ENCODE peak calls at places on chromosomes 7 and 10, in seven cellular contexts. U is GOT3, B is amygdala, P is NCI-H345, T is iris pigment epithelial cell, C is T-helper 2 cell, H is NCI-H774. F is an unnamed sample.

GRCh38 chr7:101906291-101907260 is 89.2 kb downstream of the CUX1 start:
- DNase-seq in T (no peak), B (no peak), P (no peak), U (no peak), C (no peak), H (no peak), F (no peak)

GRCh38 chr7:112990619-112991018 is 96.0 kb downstream of the GPR85 start:
- DNase-seq in H (no peak), B (no peak), C (no peak), T (peak), U (no peak), P (no peak), F (no peak)

GRCh38 chr10:30581779-30582380 is 47.7 kb downstream of the LYZL2 start:
- DNase-seq in P (no peak), T (peak), C (no peak), U (no peak), H (no peak), B (no peak), F (peak)

GRCh38 chr7:28102778-28103177 is 77.8 kb downstream of the JAZF1 start:
- DNase-seq in B (no peak), T (peak), P (no peak), U (no peak), H (no peak), C (no peak), F (no peak)

GRCh38 chr7:88757371-88757770 is 2.1 kb upstream of the ZNF804B start:
- DNase-seq in H (no peak), C (no peak), B (no peak), P (no peak), T (no peak), U (no peak), F (no peak)

GRCh38 chr10:19654576-19654975 is 161.7 kb upstream of the PLXDC2 start:
- DNase-seq in B (no peak), C (no peak), H (no peak), P (no peak), T (peak), U (no peak), F (no peak)

GRCh38 chr7:156604311-156604710 is 36.3 kb upstream of the RNF32 start:
- DNase-seq in C (no peak), P (no peak), T (no peak), U (no peak), H (no peak), B (no peak), F (no peak)

GRCh38 chr10:84205049-84205852 is 10.9 kb downstream of the CDHR1 start:
- DNase-seq in T (peak), P (peak), H (no peak), B (no peak), U (no peak), C (peak), F (peak)

GRCh38 chr7:69395072-69395714 is 203.1 kb upstream of the AUTS2 start:
- DNase-seq in B (no peak), C (no peak), P (no peak), T (peak), H (no peak), U (no peak), F (no peak)

GRCh38 chr10:25966846-25967245 is 32.8 kb downstream of the MYO3A start:
- DNase-seq in C (no peak), U (no peak), T (peak), B (no peak), P (no peak), H (no peak), F (no peak)

GRCh38 chr7:151598045-151598444 is 78.3 kb upstream of the RHEB start:
- DNase-seq in T (peak), U (no peak), P (peak), C (no peak), H (no peak), B (no peak), F (no peak)

GRCh38 chr7:27640914-27641570 is 21.6 kb downstream of the HIBADH start:
- DNase-seq in B (no peak), T (peak), H (no peak), C (no peak), U (no peak), P (no peak), F (peak)

GRCh38 chr10:63504145-63504881 is 16.9 kb upstream of the REEP3 start:
- DNase-seq in P (no peak), C (no peak), B (no peak), H (no peak), U (no peak), T (no peak), F (no peak)

GRCh38 chr10:29378106-29378505 is 89.2 kb downstream of the LYZL1 start:
- DNase-seq in B (no peak), U (no peak), T (no peak), H (no peak), P (no peak), C (no peak), F (no peak)